ENCODE peak calls at places on chromosomes 2 and 18, in four cellular contexts. E, L, K and U are unnamed samples.

GRCh38 chr2:47868611-47869352 is 37.5 kb downstream of the FBXO11 start:
- DNase-seq in E (no peak), L (no peak), K (no peak), U (no peak)

GRCh38 chr2:3476386-3477033 is 42.8 kb downstream of the ADI1 start:
- DNase-seq in E (no peak), L (no peak), K (peak), U (no peak)

GRCh38 chr2:106540886-106541285 is 53.7 kb downstream of the CD8B2 start:
- DNase-seq in E (no peak), L (no peak), K (no peak), U (no peak)

GRCh38 chr2:191385416-191386160 is 140.4 kb downstream of the MYO1B start:
- DNase-seq in E (no peak), L (no peak), K (no peak), U (no peak)

GRCh38 chr2:219551412-219551811 is 7.6 kb downstream of the TMEM198 start:
- DNase-seq in E (no peak), L (no peak), K (peak), U (no peak)

GRCh38 chr18:74485860-74486849 is 10.0 kb upstream of the CNDP2 start:
- DNase-seq in E (no peak), L (no peak), K (no peak), U (no peak)

GRCh38 chr18:79879566-79879965 is 71.9 kb downstream of the SLC66A2 start:
- DNase-seq in E (no peak), L (no peak), K (no peak), U (no peak)

GRCh38 chr2:188776634-188777033 is 197.5 kb upstream of the COL3A1 start:
- DNase-seq in E (no peak), L (no peak), K (no peak), U (no peak)

GRCh38 chr2:28591711-28592365 is 96.0 kb downstream of the PLB1 start:
- DNase-seq in E (no peak), L (no peak), K (no peak), U (no peak)

GRCh38 chr2:178413472-178414265 is 37.3 kb downstream of the PRKRA start:
- DNase-seq in E (peak), L (peak), K (peak), U (peak)

GRCh38 chr18:3808985-3809780 is 359.2 kb downstream of the TGIF1 start:
- DNase-seq in E (no peak), L (no peak), K (no peak), U (no peak)

GRCh38 chr18:57640749-57641148 is 19.1 kb upstream of the NARS1 start:
- DNase-seq in E (no peak), L (no peak), K (no peak), U (no peak)

GRCh38 chr2:197208841-197209240 is 101.7 kb downstream of the ANKRD44 start:
- DNase-seq in E (no peak), L (no peak), K (no peak), U (no peak)

GRCh38 chr2:100819365-100820345 is at the start of gene NPAS2:
- DNase-seq in E (no peak), L (peak), K (peak), U (no peak)

GRCh38 chr2:189569295-189569925 is 11.2 kb downstream of the SLC40A1 start:
- DNase-seq in E (no peak), L (no peak), K (no peak), U (no peak)

GRCh38 chr18:80105369-80106167 is 3.5 kb upstream of the ADNP2 start:
- DNase-seq in E (no peak), L (no peak), K (no peak), U (no peak)

GRCh38 chr2:33579226-33579625 is 19.9 kb downstream of the FAM98A start:
- DNase-seq in E (no peak), L (no peak), K (no peak), U (no peak)

GRCh38 chr18:79405781-79406575 is 10.2 kb downstream of the NFATC1 start:
- DNase-seq in E (peak), L (peak), K (peak), U (peak)

GRCh38 chr18:24987271-24987932 is 364.6 kb downstream of the ZNF521 start:
- DNase-seq in E (no peak), L (no peak), K (no peak), U (no peak)

GRCh38 chr2:47373747-47374146 is 29.2 kb upstream of the MSH2 start:
- DNase-seq in E (no peak), L (peak), K (no peak), U (no peak)

GRCh38 chr2:212990697-212991096 is 160.7 kb downstream of the IKZF2 start:
- DNase-seq in E (no peak), L (no peak), K (no peak), U (no peak)

GRCh38 chr2:228535396-228535795 is 353.9 kb upstream of the SPHKAP start:
- DNase-seq in E (no peak), L (no peak), K (no peak), U (no peak)

GRCh38 chr2:23757686-23758433 is 169.1 kb downstream of the ATAD2B start:
- DNase-seq in E (no peak), L (no peak), K (no peak), U (no peak)

GRCh38 chr18:9454061-9454703 is 21.1 kb upstream of the RALBP1 start:
- DNase-seq in E (no peak), L (no peak), K (no peak), U (no peak)

GRCh38 chr2:42809876-42810125 is 17.4 kb upstream of the HAAO start:
- DNase-seq in E (no peak), L (peak), K (peak), U (no peak)

GRCh38 chr2:175605989-175606841 is 395.9 kb downstream of the LNPK start:
- DNase-seq in E (no peak), L (no peak), K (no peak), U (no peak)

GRCh38 chr2:36163520-36164239 is 191.9 kb upstream of the CRIM1 start:
- DNase-seq in E (no peak), L (no peak), K (no peak), U (no peak)

GRCh38 chr2:65430515-65431416 is 1.6 kb downstream of the SPRED2 start:
- DNase-seq in E (no peak), L (peak), K (peak), U (peak)

GRCh38 chr2:1780693-1781092 is 36.4 kb upstream of the PXDN start:
- DNase-seq in E (no peak), L (peak), K (peak), U (no peak)

GRCh38 chr2:180057706-180058412 is 50.8 kb upstream of the CWC22 start:
- DNase-seq in E (no peak), L (no peak), K (no peak), U (no peak)

DNA sequence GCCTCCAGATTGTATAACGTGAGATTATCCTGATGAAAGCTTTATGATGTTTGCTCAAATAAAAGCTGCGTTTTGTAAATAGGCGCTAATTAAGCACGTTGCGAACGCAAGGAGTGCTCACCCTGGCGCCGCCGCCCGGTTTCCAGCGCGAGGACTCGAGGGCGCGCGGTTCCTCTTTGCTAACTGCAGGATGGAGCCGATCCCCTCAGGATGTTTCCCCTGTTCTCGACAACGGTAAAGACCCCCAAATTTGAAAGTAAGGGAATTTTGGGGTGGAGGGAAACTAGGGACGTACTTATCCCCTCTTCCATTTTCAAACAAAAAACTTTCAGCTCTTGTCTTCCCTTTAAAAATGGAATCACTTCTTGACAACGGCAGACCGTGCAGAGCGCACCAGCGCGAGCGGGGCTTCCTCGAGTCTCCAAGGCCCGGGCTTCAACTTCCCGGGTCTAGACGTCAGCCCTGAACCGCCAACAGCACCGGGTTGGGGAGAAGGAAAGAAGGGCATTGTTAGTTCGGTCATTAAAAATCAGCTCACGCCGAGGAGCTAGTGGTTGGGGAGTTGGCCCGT is 1.1 kb upstream of the GBX2 start:
- DNase-seq in E (no peak), L (no peak), K (peak), U (no peak)
- H3K4me3 ChIP-seq in E (no peak), L (no peak), K (no peak), U (no peak)

DNA sequence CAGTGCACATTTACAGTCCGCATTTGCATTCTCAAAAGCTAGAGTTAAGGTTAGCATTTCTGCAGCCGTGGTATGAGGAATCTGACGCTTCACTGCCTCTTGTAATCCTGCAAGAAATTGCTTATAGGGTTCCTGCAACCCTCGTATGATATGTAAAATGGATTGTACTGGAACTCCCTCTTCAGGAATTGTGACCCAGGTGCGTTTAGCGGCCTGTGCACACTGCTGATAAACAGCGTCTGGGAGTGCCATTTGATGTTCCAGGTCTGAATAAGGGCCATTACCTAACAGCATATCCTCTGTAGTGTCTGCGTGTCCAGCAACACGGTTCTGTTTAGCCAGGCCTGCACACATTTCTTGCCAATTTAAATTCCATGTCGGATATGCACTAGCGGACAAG is 42.5 kb downstream of the CXCR4 start:
- DNase-seq in E (no peak), L (no peak), K (no peak), U (no peak)
- H3K4me3 ChIP-seq in E (no peak), L (no peak), K (no peak), U (no peak)

DNA sequence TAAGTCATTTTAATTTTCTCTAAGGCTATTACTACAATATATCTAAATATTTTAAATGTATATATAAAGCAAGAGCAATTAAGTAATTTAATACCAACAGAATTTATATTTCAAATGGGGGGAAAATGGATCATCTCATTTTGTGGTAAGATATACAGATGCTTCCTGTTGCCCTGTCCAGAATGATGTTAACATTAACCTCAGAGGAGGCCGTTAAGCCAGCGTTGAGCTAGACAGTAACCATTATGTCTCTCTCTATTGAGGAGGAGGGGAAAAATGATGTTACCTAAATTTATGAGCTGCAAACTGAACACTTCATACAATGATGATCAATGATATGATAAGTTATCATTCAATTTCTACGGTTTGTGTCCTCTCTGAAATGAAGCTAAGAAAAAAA is 10.0 kb upstream of the INO80D start:
- DNase-seq in E (no peak), L (no peak), K (no peak), U (no peak)
- H3K4me3 ChIP-seq in E (no peak), L (no peak), K (no peak), U (no peak)

GRCh38 chr2:126658316-126658909 is 2.5 kb downstream of the GYPC start:
- DNase-seq in E (no peak), L (no peak), K (no peak), U (no peak)
- H3K4me3 ChIP-seq in E (peak), L (peak), K (no peak), U (peak)

GRCh38 chr2:71603851-71604708 is 150.7 kb downstream of the DYSF start:
- DNase-seq in E (no peak), L (no peak), K (peak), U (no peak)
- H3K4me3 ChIP-seq in E (no peak), L (no peak), K (no peak), U (no peak)

DNA sequence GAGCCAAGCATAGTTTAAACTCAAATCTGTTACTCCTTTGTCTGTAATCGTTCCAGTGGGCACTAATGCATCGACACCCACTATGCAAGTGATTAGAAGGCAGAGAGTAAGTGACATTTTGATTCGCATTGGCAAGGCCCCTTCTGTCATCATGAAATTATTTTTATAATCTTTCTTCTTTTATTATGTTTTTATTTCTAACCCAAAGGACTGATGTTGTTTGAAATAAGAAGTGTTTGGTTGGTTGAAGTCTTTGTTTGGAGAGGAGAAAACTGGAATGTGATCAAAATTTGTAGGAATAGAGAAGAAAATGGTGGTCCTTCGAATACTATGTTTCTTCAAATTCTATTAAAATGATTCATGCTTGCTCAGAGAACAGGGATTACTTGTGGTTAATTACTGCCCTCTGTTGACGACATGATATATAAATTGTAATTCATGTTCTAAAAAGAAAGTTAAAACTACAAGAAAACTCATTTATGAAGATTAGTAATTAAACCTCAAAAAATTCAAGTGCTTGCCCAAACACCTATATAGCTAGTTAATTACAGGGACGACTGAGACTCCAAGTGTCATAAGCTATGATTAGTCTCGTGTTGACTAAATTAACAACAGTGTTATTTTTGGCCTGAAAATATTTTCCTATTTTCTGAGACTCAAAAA is 26.4 kb upstream of the TFPI start:
- DNase-seq in E (no peak), L (no peak), K (no peak), U (no peak)
- H3K4me3 ChIP-seq in E (no peak), L (peak), K (peak), U (no peak)

GRCh38 chr18:55857409-55857808 is 269.4 kb upstream of the TCF4 start:
- DNase-seq in E (no peak), L (no peak), K (no peak), U (no peak)

GRCh38 chr18:55858661-55859111 is 270.7 kb upstream of the TCF4 start:
- DNase-seq in E (no peak), L (no peak), K (no peak), U (no peak)

GRCh38 chr18:55857961-55858360 is 270.0 kb upstream of the TCF4 start:
- DNase-seq in E (no peak), L (no peak), K (no peak), U (no peak)

GRCh38 chr18:55861266-55861665 is 273.3 kb upstream of the TCF4 start:
- DNase-seq in E (no peak), L (no peak), K (no peak), U (no peak)

DNA sequence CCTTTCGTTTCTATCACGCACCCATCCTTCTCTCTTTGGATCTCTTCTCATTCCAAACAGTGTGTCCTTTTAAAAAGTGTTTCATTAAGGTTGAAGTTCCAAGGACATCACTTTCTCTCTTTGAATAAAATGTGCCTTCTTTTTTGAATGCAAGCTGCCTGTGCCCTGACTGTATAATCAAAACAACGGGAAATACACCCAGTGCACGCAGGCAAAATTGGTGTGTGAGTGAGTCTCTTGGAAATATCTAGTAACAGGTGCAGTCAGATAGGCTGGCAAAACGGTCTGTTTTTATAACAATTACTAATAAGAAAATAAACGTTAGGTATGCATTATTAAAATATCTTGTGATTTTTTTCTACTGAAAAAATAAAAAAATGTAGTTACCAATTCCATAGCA is 271.1 kb upstream of the TCF4 start:
- DNase-seq in E (no peak), L (no peak), K (no peak), U (no peak)
- H3K4me3 ChIP-seq in E (no peak), L (no peak), K (peak), U (no peak)

GRCh38 chr2:6931753-6932152 is 14.5 kb downstream of the RNF144A start:
- DNase-seq in E (no peak), L (no peak), K (no peak), U (no peak)
- H3K4me3 ChIP-seq in E (no peak), L (no peak), K (no peak), U (no peak)